ENCODE peak calls at places on chromosome 22, in five cellular contexts. B, W, F, T and U are unnamed samples.

GRCh38 chr22:43883012-43883661 is 8.7 kb downstream of the PNPLA5 start:
- DNase-seq in B (no peak), W (peak; percentile 82), F (peak; percentile 73), T (peak; percentile 84), U (peak; percentile 81)

GRCh38 chr22:44465563-44465962 is 32.5 kb downstream of the RTL6 start:
- DNase-seq in B (no peak), W (no peak), F (no peak), T (no peak), U (no peak)

GRCh38 chr22:46113910-46114517 is 36.3 kb upstream of the PPARA start:
- DNase-seq in B (no peak), W (no peak), F (no peak), T (no peak), U (no peak)

GRCh38 chr22:38707346-38707745 is 1.6 kb downstream of the GTPBP1 start:
- DNase-seq in B (no peak), W (no peak), F (no peak), T (no peak), U (no peak)

GRCh38 chr22:46286006-46286405 is 10.7 kb upstream of the GTSE1 start:
- DNase-seq in B (no peak), W (no peak), F (no peak), T (no peak), U (no peak)

GRCh38 chr22:24305260-24305692 is 34.6 kb downstream of the SPECC1L start:
- DNase-seq in B (no peak), W (no peak), F (no peak), T (no peak), U (no peak)

GRCh38 chr22:35742342-35743100 is 24.8 kb downstream of the APOL5 start:
- DNase-seq in B (no peak), W (no peak), F (peak; percentile 61), T (no peak), U (peak; percentile 73)

GRCh38 chr22:45155050-45155840 is 8.5 kb upstream of the NUP50 start:
- DNase-seq in B (no peak), W (no peak), F (no peak), T (no peak), U (no peak)

GRCh38 chr22:37484115-37485005 is 1.8 kb downstream of the MFNG start:
- DNase-seq in B (peak; percentile 75), W (no peak), F (no peak), T (no peak), U (no peak)

GRCh38 chr22:37409031-37409430 is 18.2 kb downstream of the ELFN2 start:
- DNase-seq in B (no peak), W (no peak), F (no peak), T (no peak), U (no peak)

GRCh38 chr22:35728639-35729308 is 11.1 kb downstream of the APOL5 start:
- DNase-seq in B (no peak), W (no peak), F (no peak), T (no peak), U (no peak)

GRCh38 chr22:30490399-30490798 is 15.1 kb downstream of the SEC14L4 start:
- DNase-seq in B (no peak), W (no peak), F (peak; percentile 45), T (no peak), U (no peak)

GRCh38 chr22:24768537-24769374 is 5.8 kb downstream of the PIWIL3 start:
- DNase-seq in B (no peak), W (peak; percentile 38), F (peak; percentile 38), T (peak; percentile 76), U (peak; percentile 54)

GRCh38 chr22:44107341-44107740 is 73.4 kb upstream of the PARVG start:
- DNase-seq in B (no peak), W (peak; percentile 78), F (no peak), T (no peak), U (no peak)

GRCh38 chr22:25172153-25172552 is 27.5 kb upstream of the CRYBB3 start:
- DNase-seq in B (no peak), W (no peak), F (no peak), T (no peak), U (peak; percentile 8)

GRCh38 chr22:23894710-23895598 is 771 bp downstream of the MIF start:
- DNase-seq in B (peak; percentile 41), W (peak; percentile 59), F (peak; percentile 73), T (peak; percentile 83), U (peak; percentile 76)

GRCh38 chr22:43948836-43949235 is 6.4 kb upstream of the SAMM50 start:
- DNase-seq in B (no peak), W (no peak), F (no peak), T (no peak), U (no peak)

GRCh38 chr22:46007003-46007847 is 30.3 kb upstream of the WNT7B start:
- DNase-seq in B (no peak), W (no peak), F (no peak), T (no peak), U (peak; percentile 74)

GRCh38 chr22:24105018-24105360 is 76.3 kb upstream of the SUSD2 start:
- DNase-seq in B (no peak), W (no peak), F (no peak), T (no peak), U (no peak)

GRCh38 chr22:49452362-49452946 is 375.2 kb downstream of the BRD1 start:
- DNase-seq in B (no peak), W (no peak), F (no peak), T (no peak), U (no peak)

GRCh38 chr22:49449377-49449776 is 378.3 kb downstream of the BRD1 start:
- DNase-seq in B (no peak), W (no peak), F (no peak), T (no peak), U (no peak)

GRCh38 chr22:49451070-49451840 is 376.4 kb downstream of the BRD1 start:
- DNase-seq in B (no peak), W (no peak), F (no peak), T (no peak), U (no peak)

GRCh38 chr22:49449811-49450386 is 377.8 kb downstream of the BRD1 start:
- DNase-seq in B (no peak), W (peak; percentile 5), F (no peak), T (no peak), U (no peak)

DNA sequence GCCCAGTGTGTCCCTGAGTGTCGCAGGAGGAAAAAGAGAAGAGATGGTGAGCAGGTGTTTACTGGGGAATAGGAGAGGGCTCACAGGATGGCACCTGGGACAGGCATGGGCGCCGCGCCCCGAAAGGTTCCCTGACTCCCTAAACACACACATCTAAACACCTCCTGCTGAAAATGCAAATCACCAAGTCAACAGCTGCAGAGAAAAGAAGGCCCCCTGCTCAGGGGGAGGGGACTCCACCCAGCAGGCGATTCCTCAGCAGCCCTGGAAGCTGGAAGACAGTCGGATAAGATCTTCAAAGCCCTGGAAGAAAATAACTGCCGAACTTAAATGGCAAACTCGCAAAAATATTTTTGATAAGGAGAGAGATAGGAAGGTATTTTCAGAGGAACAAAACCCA is 377.2 kb downstream of the BRD1 start:
- DNase-seq in B (no peak), W (peak; percentile 18), F (peak; percentile 20), T (no peak), U (no peak)
- H3K4me3 ChIP-seq in B (no peak overlapping the region), W (peak overlapping the region; percentile 16), F (no peak overlapping the region), T (no peak overlapping the region), U (no peak overlapping the region)

GRCh38 chr22:19810381-19811141 is 44.1 kb downstream of the GNB1L start:
- DNase-seq in B (no peak), W (no peak), F (no peak), T (no peak), U (no peak)
- H3K27me3 ChIP-seq in B (no peaks in the 10 kb centered on the region), W (no peaks in the 10 kb centered on the region), F (no peaks in the 10 kb centered on the region), T (no peaks in the 10 kb centered on the region), U (no peaks in the 10 kb centered on the region)

GRCh38 chr22:17283423-17283822 is 64.2 kb upstream of the ADA2 start:
- DNase-seq in B (no peak), W (no peak), F (no peak), T (no peak), U (no peak)
- TF ChIP-seq ZNF274 in B (no peak), W (no peak), F (no peak), T (no peak), U (no peak)

GRCh38 chr22:29006346-29006745 is 55.3 kb downstream of the C22orf31 start:
- DNase-seq in B (no peak), W (no peak), F (no peak), T (no peak), U (no peak)
- H3K4me3 ChIP-seq in B (no peak overlapping the region), W (no peak overlapping the region), F (no peak overlapping the region), T (no peak overlapping the region), U (no peak overlapping the region)

DNA sequence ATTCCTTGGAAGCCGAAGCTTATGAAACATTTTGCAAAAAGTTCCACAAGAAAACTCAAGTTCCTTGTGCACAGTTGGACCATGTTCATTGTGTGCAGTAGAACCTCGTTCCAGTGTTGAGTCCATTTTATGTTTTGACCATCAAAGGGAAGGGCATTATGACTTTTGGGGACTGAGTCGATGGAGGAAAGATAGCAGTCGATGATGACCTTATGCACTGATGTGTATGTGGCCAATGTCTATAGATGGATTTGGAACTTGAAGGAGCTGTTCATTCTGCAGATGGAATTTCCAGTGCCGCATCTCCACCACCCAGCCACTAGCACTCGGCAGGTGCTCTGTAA is 71.5 kb upstream of the IGLL5 start:
- DNase-seq in B (no peak), W (no peak), F (no peak), T (no peak), U (no peak)
- H3K27me3 ChIP-seq in B (no peaks in the 10 kb centered on the region), W (peaks cover 100% of the 10 kb centered on the region), F (peaks cover 55% of the 10 kb centered on the region), T (peaks cover 56% of the 10 kb centered on the region), U (no peaks in the 10 kb centered on the region)

GRCh38 chr22:39802682-39803081 is 90.9 kb downstream of the ENTHD1 start:
- DNase-seq in B (no peak), W (no peak), F (no peak), T (no peak), U (no peak)

GRCh38 chr22:39805117-39805516 is 88.4 kb downstream of the ENTHD1 start:
- DNase-seq in B (no peak), W (no peak), F (no peak), T (no peak), U (no peak)

GRCh38 chr22:39809772-39810557 is 83.6 kb downstream of the ENTHD1 start:
- DNase-seq in B (no peak), W (no peak), F (no peak), T (no peak), U (no peak)

DNA sequence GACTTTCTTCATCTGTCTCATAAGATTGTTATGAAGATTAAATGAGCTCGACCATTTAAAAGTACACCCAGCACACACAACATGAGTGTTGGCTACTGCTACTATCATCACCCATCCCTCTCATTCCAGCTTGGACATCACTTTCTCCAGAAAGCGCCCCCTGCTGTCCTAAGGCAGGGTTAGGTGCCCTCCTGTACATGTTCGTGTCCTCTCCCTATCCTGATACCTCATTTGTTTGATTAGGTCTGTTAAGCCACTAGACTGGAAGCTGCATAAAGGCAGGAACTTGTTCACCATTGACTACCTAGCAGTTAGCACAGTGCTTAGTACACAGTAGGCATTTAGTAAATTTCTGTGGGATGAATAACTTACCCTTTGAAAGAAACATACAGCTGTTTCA is 85.5 kb downstream of the ENTHD1 start:
- DNase-seq in B (no peak), W (peak; percentile 9), F (peak; percentile 20), T (peak; percentile 73), U (peak; percentile 31)
- TF ChIP-seq ZNF274 in B (no peak), W (no peak), F (no peak), T (no peak), U (no peak)

DNA sequence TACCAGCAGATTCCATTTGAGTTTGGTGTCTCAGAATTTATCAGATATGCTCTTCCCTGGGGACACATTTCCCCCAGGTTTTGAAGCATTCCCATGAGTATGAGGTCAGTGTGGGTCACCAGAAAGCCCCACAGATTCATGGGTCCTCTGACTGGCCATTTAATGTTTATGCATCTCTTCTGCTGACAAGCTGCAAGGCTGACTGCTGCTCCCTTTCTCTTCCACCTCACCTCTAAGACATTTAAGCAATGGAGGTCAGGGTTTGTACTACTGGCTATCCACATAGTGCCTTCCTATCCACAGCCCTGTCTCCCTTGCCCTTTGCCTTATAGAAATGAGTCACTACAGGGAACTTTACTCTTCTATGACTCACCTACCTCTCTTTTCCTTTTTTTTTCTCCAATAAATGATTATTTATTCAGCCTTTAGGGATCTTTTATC is 106.0 kb upstream of the TIMP3 start:
- DNase-seq in B (no peak), W (no peak), F (no peak), T (no peak), U (peak; percentile 21)
- H3K4me3 ChIP-seq in B (no peak overlapping the region), W (no peak overlapping the region), F (no peak overlapping the region), T (no peak overlapping the region), U (peak overlapping the region; percentile 16)